ENCODE peak calls at places on chromosomes 2 and 18, in eight cellular contexts. Q is body of pancreas, U is uterus, V is stomach, C is GM12878, Z is ovary, J is adrenal gland, O is IMR-90. G is an unnamed sample.

GRCh38 chr2:106053116-106053515 is 141.0 kb downstream of the UXS1 start:
- DNase-seq in Q (no peak), U (no peak), V (no peak), C (no peak), Z (no peak), J (no peak), O (peak), G (no peak)

GRCh38 chr2:80489718-80490117 is 185.2 kb upstream of the LRRTM1 start:
- DNase-seq in Q (no peak), U (no peak), V (no peak), C (no peak), Z (no peak), J (no peak), O (peak), G (no peak)

GRCh38 chr2:11998626-11999378 is 252.4 kb downstream of the LPIN1 start:
- DNase-seq in Q (no peak), U (no peak), V (no peak), C (peak), Z (no peak), J (no peak), O (peak), G (no peak)

GRCh38 chr2:234218261-234219180 is 168.0 kb downstream of the SPP2 start:
- DNase-seq in Q (no peak), U (no peak), V (no peak), C (no peak), Z (no peak), J (no peak), O (no peak), G (no peak)

GRCh38 chr2:67876176-67876575 is 186.6 kb downstream of the C1D start:
- DNase-seq in Q (no peak), U (no peak), V (no peak), C (no peak), Z (no peak), J (no peak), O (peak), G (no peak)

GRCh38 chr2:200077838-200078237 is 122.5 kb downstream of the MAIP1 start:
- DNase-seq in Q (no peak), U (no peak), V (no peak), C (no peak), Z (no peak), J (no peak), O (peak), G (no peak)

GRCh38 chr2:205484717-205485116 is 197.6 kb upstream of the NRP2 start:
- DNase-seq in Q (no peak), U (no peak), V (no peak), C (no peak), Z (no peak), J (no peak), O (no peak), G (no peak)

GRCh38 chr2:37417321-37417720 is 72.9 kb downstream of the QPCT start:
- DNase-seq in Q (no peak), U (no peak), V (no peak), C (no peak), Z (no peak), J (no peak), O (peak), G (no peak)

GRCh38 chr18:74526478-74526877 is 7.8 kb upstream of the CNDP1 start:
- DNase-seq in Q (no peak), U (no peak), V (peak), C (no peak), Z (no peak), J (no peak), O (no peak), G (no peak)

GRCh38 chr2:75238670-75239330 is 39.5 kb upstream of the TACR1 start:
- DNase-seq in Q (no peak), U (no peak), V (no peak), C (no peak), Z (no peak), J (no peak), O (peak), G (peak)

GRCh38 chr2:129812071-129812470 is 167.4 kb upstream of the RAB6C start:
- DNase-seq in Q (peak), U (no peak), V (peak), C (peak), Z (no peak), J (peak), O (no peak), G (no peak)

GRCh38 chr2:47360937-47361336 is 42.0 kb upstream of the MSH2 start:
- DNase-seq in Q (no peak), U (no peak), V (no peak), C (no peak), Z (no peak), J (no peak), O (peak), G (no peak)

GRCh38 chr18:36187826-36188721 is 777 bp downstream of the MOCOS start:
- DNase-seq in Q (no peak), U (no peak), V (peak), C (no peak), Z (peak), J (peak), O (peak), G (peak)

GRCh38 chr2:83844490-83844889 is 614.6 kb downstream of the SUCLG1 start:
- DNase-seq in Q (no peak), U (no peak), V (no peak), C (no peak), Z (no peak), J (no peak), O (no peak), G (no peak)

GRCh38 chr18:73038336-73038735 is 170.5 kb upstream of the NETO1 start:
- DNase-seq in Q (no peak), U (no peak), V (no peak), C (peak), Z (no peak), J (no peak), O (no peak), G (no peak)

GRCh38 chr2:171858397-171858958 is 35.6 kb downstream of the SLC25A12 start:
- DNase-seq in Q (no peak), U (no peak), V (no peak), C (no peak), Z (no peak), J (no peak), O (no peak), G (no peak)

GRCh38 chr2:201260302-201260800 is at the start of gene CASP8:
- DNase-seq in Q (peak), U (peak), V (peak), C (no peak), Z (no peak), J (no peak), O (peak), G (peak)

GRCh38 chr2:201262718-201263117 is 2.4 kb downstream of the CASP8 start:
- DNase-seq in Q (no peak), U (no peak), V (no peak), C (no peak), Z (no peak), J (no peak), O (no peak), G (no peak)

GRCh38 chr2:201259216-201259615 is 1.1 kb upstream of the CASP8 start:
- DNase-seq in Q (no peak), U (no peak), V (no peak), C (no peak), Z (no peak), J (no peak), O (no peak), G (peak)

GRCh38 chr2:201261911-201262310 is 1.6 kb downstream of the CASP8 start:
- DNase-seq in Q (no peak), U (no peak), V (no peak), C (no peak), Z (no peak), J (no peak), O (no peak), G (no peak)

GRCh38 chr2:201261471-201261870 is 1.1 kb downstream of the CASP8 start:
- DNase-seq in Q (no peak), U (no peak), V (no peak), C (no peak), Z (no peak), J (no peak), O (no peak), G (no peak)
- TF ChIP-seq POLR2A in Q (no peak), U (no peak), V (no peak), C (no peak), Z (no peak), J (no peak), O (no peak), G (no peak)

GRCh38 chr2:45014016-45014702 is 4.9 kb upstream of the SIX2 start:
- DNase-seq in Q (peak), U (no peak), V (peak), C (no peak), Z (no peak), J (no peak), O (no peak), G (peak)
- TF ChIP-seq POLR2A in Q (no peak), U (no peak), V (no peak), C (no peak), Z (no peak), J (no peak), O (no peak), G (no peak)

GRCh38 chr18:59039449-59039848 is 100.2 kb upstream of the SEC11C start:
- DNase-seq in Q (no peak), U (no peak), V (no peak), C (no peak), Z (no peak), J (no peak), O (no peak), G (no peak)

GRCh38 chr18:59033361-59033760 is 106.3 kb upstream of the SEC11C start:
- DNase-seq in Q (no peak), U (no peak), V (no peak), C (no peak), Z (no peak), J (no peak), O (peak), G (no peak)

GRCh38 chr18:59038295-59039039 is 101.2 kb upstream of the SEC11C start:
- DNase-seq in Q (no peak), U (no peak), V (no peak), C (no peak), Z (no peak), J (no peak), O (no peak), G (no peak)

GRCh38 chr18:59032308-59032707 is 107.4 kb upstream of the SEC11C start:
- DNase-seq in Q (no peak), U (no peak), V (no peak), C (no peak), Z (no peak), J (no peak), O (no peak), G (no peak)

DNA sequence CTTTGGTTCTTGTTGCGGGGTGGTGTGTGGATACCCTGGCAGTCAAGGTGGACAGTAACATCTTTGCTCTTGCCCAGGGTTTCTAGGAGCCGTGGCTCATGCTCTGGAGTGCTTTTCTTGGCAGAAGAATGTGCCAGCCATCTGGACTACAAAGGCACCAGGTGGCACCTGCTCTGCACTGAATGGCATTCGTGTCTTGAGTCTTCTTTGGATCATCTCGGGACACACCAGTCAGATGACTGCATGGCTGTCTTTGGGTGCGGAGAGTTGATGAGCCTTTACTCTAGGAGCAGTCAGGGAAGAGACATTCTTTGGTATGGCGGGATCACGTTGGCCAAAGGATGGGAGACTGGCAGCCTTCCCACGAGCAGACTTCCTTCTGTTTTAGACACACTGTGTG is 104.1 kb upstream of the SEC11C start:
- DNase-seq in Q (no peak), U (no peak), V (no peak), C (no peak), Z (no peak), J (no peak), O (no peak), G (no peak)
- TF ChIP-seq POLR2A in Q (no peak), U (no peak), V (no peak), C (no peak), Z (no peak), J (no peak), O (no peak), G (no peak)

GRCh38 chr18:2906522-2907458 is 60.0 kb downstream of the EMILIN2 start:
- DNase-seq in Q (no peak), U (peak), V (no peak), C (no peak), Z (peak), J (no peak), O (no peak), G (peak)
- TF ChIP-seq POLR2A in Q (no peak), U (no peak), V (no peak), C (peak), Z (peak), J (no peak), O (no peak), G (no peak)

DNA sequence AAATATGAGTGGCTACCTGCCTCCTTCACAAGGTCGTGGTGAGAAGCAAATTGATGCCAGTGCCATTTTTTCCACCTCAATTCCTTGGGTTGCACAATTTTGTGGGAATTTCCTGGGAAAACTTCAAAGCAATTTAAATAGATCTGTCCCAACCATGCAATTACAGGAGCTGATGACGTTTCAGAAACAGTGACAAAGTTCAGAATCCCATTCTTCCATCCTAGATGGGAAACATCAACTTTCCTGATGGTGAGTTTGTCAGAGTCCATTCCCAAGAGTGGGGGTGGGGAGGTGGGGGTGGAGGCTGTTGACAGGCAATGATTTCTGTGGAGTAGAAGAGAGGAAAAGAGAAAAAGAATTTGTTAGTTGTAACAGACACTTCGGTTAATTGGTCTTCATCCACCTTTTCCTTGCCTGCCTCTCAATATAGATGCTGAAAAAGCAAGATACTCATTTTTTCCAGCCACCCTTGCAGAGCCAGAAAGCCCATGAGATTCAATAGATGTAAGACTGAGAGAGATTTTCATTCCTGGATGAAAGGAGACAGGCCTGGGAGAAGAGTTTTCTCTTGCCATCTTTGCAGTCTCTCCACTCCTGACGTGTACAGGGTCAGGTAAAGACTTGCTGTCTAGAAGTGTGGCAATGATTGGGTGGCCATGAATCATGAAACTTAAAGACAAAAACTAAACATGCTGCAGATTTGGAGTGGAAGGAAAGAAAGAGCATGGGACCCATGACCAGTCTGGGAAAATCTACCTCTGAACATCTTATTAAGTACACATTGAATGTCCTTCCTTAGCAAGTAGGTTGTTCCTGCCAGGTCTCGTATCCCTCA is 47.3 kb downstream of the SOCS6 start:
- DNase-seq in Q (no peak), U (no peak), V (no peak), C (no peak), Z (no peak), J (no peak), O (no peak), G (no peak)
- TF ChIP-seq POLR2A in Q (no peak), U (no peak), V (no peak), C (no peak), Z (no peak), J (no peak), O (no peak), G (no peak)